ENCODE peak calls at places on chromosomes 12 and 14, in six cellular contexts. I, R, C, E, B and Q are unnamed samples.

GRCh38 chr12:120865094-120865493 is 39.1 kb downstream of the SPPL3 start:
- DNase-seq in I (no peak), R (no peak), C (no peak), E (no peak), B (no peak), Q (no peak)

GRCh38 chr14:38481939-38482678 is 226.2 kb upstream of the CLEC14A start:
- DNase-seq in I (peak), R (peak), C (no peak), E (no peak), B (no peak), Q (no peak)

GRCh38 chr12:101173197-101173749 is 36.8 kb downstream of the SLC5A8 start:
- DNase-seq in I (peak), R (no peak), C (no peak), E (no peak), B (peak), Q (no peak)

GRCh38 chr12:22787557-22787956 is 162.6 kb downstream of the ETNK1 start:
- DNase-seq in I (peak), R (no peak), C (no peak), E (no peak), B (no peak), Q (no peak)

GRCh38 chr14:35558680-35559079 is 24.7 kb downstream of the INSM2 start:
- DNase-seq in I (no peak), R (no peak), C (no peak), E (no peak), B (no peak), Q (no peak)

GRCh38 chr12:807041-807717 is 54.8 kb downstream of the WNK1 start:
- DNase-seq in I (no peak), R (no peak), C (no peak), E (no peak), B (no peak), Q (no peak)

GRCh38 chr12:2324375-2324774 is 271.6 kb downstream of the CACNA1C start:
- DNase-seq in I (no peak), R (no peak), C (peak), E (no peak), B (peak), Q (no peak)

GRCh38 chr12:8038659-8039114 is 6.2 kb downstream of the FOXJ2 start:
- DNase-seq in I (peak), R (peak), C (no peak), E (peak), B (peak), Q (no peak)

GRCh38 chr14:105864651-105865265 is 338.4 kb downstream of the TMEM121 start:
- DNase-seq in I (no peak), R (no peak), C (peak), E (no peak), B (peak), Q (no peak)

GRCh38 chr12:107057071-107057834 is 36.1 kb downstream of the CRY1 start:
- DNase-seq in I (peak), R (no peak), C (no peak), E (no peak), B (no peak), Q (no peak)

GRCh38 chr12:12210983-12211382 is 55.9 kb downstream of the LRP6 start:
- DNase-seq in I (no peak), R (no peak), C (no peak), E (no peak), B (no peak), Q (no peak)

GRCh38 chr14:104355949-104356737 is 217.8 kb downstream of the KIF26A start:
- DNase-seq in I (no peak), R (peak), C (peak), E (no peak), B (no peak), Q (no peak)

GRCh38 chr12:132205271-132206092 is 61.2 kb downstream of the NOC4L start:
- DNase-seq in I (no peak), R (no peak), C (no peak), E (no peak), B (no peak), Q (no peak)

GRCh38 chr14:74955229-74955999 is at the start of gene PGF:
- DNase-seq in I (peak), R (peak), C (no peak), E (no peak), B (peak), Q (no peak)

GRCh38 chr12:674272-674781 is 11.1 kb upstream of the NINJ2 start:
- DNase-seq in I (peak), R (no peak), C (no peak), E (peak), B (no peak), Q (peak)

GRCh38 chr12:96427269-96427729 is 27.1 kb upstream of the CDK17 start:
- DNase-seq in I (peak), R (no peak), C (peak), E (no peak), B (peak), Q (no peak)

GRCh38 chr14:93234798-93235197 is 27.7 kb downstream of the UBR7 start:
- DNase-seq in I (peak), R (peak), C (no peak), E (no peak), B (peak), Q (no peak)

GRCh38 chr12:60415361-60415760 is 819.5 kb downstream of the SLC16A7 start:
- DNase-seq in I (peak), R (no peak), C (no peak), E (no peak), B (no peak), Q (no peak)

GRCh38 chr14:46840971-46841729 is 189.6 kb upstream of the RPL10L start:
- DNase-seq in I (no peak), R (no peak), C (no peak), E (no peak), B (no peak), Q (no peak)

GRCh38 chr12:103771466-103771865 is 69.6 kb downstream of the NT5DC3 start:
- DNase-seq in I (peak), R (no peak), C (no peak), E (no peak), B (no peak), Q (no peak)

GRCh38 chr12:111642681-111643427 is 42.9 kb downstream of the BRAP start:
- DNase-seq in I (peak), R (no peak), C (no peak), E (no peak), B (no peak), Q (no peak)
- H3K4me3 ChIP-seq in I (no peak), R (no peak), C (no peak), E (no peak), B (no peak), Q (no peak)

GRCh38 chr12:56636118-56636674 is 6.1 kb upstream of the BAZ2A start:
- DNase-seq in I (peak), R (peak), C (peak), E (peak), B (peak), Q (peak)
- H3K4me3 ChIP-seq in I (peak), R (peak), C (peak), E (peak), B (peak), Q (peak)

GRCh38 chr12:92503029-92503931 is 199.5 kb upstream of the PLEKHG7 start:
- DNase-seq in I (no peak), R (no peak), C (no peak), E (no peak), B (no peak), Q (peak)

GRCh38 chr12:92506460-92506859 is 196.3 kb upstream of the PLEKHG7 start:
- DNase-seq in I (peak), R (no peak), C (no peak), E (no peak), B (no peak), Q (no peak)

GRCh38 chr12:92506891-92507290 is 195.9 kb upstream of the PLEKHG7 start:
- DNase-seq in I (no peak), R (no peak), C (no peak), E (no peak), B (no peak), Q (no peak)

GRCh38 chr12:92503977-92504966 is 198.5 kb upstream of the PLEKHG7 start:
- DNase-seq in I (no peak), R (no peak), C (no peak), E (no peak), B (peak), Q (no peak)

DNA sequence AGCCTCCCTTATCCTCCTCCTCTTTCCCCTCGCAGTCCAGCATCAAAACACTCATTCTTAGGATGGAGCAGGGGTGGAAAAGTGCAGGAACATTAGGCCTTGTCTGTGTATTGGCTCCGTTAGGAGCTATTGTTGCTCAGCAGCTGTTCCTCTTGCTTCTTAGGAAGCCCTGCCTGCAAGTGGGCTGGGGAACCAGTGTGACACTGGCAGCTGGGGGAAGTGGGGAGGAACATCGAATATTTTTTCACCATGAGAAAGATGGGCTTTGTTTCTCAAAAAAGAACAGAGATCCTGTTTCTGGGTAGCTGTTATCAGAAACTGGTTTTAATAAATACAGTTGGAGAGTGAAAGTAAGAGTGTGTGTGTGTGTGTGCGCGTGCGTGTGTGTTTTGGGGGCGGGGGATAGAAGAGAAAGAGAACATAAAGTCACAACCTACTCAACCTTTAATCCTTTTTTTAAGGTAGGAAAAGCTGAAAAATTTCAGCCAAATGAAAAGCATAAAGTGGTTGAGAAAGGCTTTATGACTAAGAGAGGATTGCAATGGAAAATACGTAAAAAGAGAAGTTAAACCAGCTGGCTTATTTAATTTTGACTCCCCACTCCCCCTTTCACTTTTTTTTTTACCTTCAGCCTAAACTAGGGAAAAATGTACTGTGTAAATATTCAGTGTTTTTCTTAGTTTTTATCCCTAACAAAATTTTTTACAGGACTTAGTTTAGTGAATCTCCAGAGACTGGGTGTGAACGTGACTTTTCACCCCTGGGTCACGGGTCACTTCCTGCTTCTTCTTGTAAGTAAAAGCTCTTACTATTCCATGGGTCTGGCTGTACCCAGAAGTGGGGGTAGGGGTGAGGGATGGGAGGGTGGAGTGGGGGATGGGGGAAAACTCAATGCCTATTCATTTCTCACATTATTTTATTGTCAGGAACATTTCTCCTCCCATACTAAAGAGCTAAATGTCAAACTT is 197.1 kb upstream of the PLEKHG7 start:
- DNase-seq in I (peak), R (peak), C (no peak), E (peak), B (peak), Q (peak)
- H3K4me3 ChIP-seq in I (no peak), R (peak), C (no peak), E (peak), B (no peak), Q (peak)

GRCh38 chr14:76768201-76768656 is 7.0 kb downstream of the VASH1 start:
- DNase-seq in I (no peak), R (peak), C (peak), E (peak), B (no peak), Q (no peak)
- H3K4me3 ChIP-seq in I (no peak), R (no peak), C (no peak), E (no peak), B (no peak), Q (no peak)

DNA sequence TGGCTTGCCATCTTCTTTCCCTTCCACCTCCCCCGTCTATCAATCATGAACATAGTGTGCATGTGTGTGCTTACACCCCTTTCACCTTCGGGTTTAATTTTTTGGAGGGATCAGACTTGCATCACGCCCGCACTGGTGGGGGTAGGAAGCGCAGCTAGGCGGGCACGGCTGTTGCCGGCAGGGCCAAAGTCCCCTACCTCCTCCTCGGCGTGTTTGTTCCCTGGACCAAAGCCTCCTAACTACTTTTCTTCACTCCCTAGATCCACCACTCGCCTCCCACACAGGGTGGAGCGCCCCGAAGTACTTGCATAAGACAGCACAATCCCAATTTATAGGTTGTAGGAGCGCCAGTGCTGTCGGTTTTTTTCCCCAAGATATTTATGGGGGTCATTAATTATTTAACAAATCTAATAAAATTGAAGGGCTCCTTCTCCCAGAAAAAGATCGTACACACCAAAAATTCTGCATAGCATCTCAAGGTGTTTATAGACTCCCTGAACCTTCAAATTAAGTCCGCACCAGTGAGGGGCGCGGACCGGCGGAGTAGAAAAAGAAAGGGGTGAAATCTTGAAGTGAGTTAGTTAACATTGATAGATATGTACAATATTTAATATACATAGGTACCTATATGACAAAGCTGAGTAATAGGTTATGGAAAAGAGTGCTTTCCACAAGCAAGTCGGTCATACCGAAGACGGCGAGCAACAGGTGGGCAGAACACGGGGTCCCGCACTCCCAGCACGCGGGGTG is 714 bp downstream of the PKP2 start:
- DNase-seq in I (no peak), R (no peak), C (no peak), E (no peak), B (peak), Q (no peak)
- H3K4me3 ChIP-seq in I (peak), R (peak), C (peak), E (no peak), B (peak), Q (no peak)

GRCh38 chr14:80213602-80214001 is 2.3 kb upstream of the DIO2 start:
- DNase-seq in I (peak), R (no peak), C (no peak), E (no peak), B (no peak), Q (peak)

GRCh38 chr14:80208426-80208950 is 2.8 kb downstream of the DIO2 start:
- DNase-seq in I (no peak), R (no peak), C (no peak), E (no peak), B (no peak), Q (no peak)

GRCh38 chr14:80211143-80212024 is at the start of gene DIO2:
- DNase-seq in I (peak), R (peak), C (no peak), E (no peak), B (peak), Q (no peak)

GRCh38 chr14:80215081-80215480 is 3.8 kb upstream of the DIO2 start:
- DNase-seq in I (no peak), R (no peak), C (no peak), E (no peak), B (no peak), Q (no peak)

DNA sequence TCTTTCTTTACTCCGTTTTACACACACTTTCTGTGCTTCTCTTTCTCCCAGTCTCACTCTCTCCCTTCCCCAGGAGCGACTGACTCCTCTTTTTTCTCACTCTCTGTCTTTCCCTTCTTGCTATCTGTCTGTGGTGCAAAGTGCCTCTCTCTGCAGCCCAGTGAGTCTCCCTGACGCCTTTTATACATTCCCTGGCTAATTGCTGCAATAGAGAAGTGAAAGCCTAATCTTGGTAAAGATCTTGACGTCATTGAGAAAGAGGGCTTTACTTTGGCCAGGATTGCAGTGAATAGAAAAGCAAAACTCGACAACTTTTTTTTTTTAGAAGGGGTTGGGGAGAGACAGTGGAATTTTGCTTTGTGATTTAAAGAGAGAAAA is 710 bp upstream of the DIO2 start:
- DNase-seq in I (peak), R (no peak), C (no peak), E (no peak), B (no peak), Q (no peak)
- H3K4me3 ChIP-seq in I (peak), R (no peak), C (peak), E (no peak), B (no peak), Q (no peak)